ENCODE peak calls at places on chromosomes 4 and X, in four cellular contexts. B is upper lobe of right lung; D is lower lobe of right lung; L is CD8-positive, alpha-beta memory T cell. X is an unnamed sample.

GRCh38 chrX:68440438-68440837 is 7.1 kb upstream of the OPHN1 start:
- DNase-seq in B (no peak), D (no peak), L (no peak), X (no peak)

GRCh38 chrX:49930046-49930445 is 7.7 kb downstream of the CLCN5 start:
- DNase-seq in B (no peak), D (no peak), L (no peak), X (no peak)

GRCh38 chr4:105588252-105588651 is 35.8 kb downstream of the ARHGEF38 start:
- DNase-seq in B (no peak), D (no peak), L (no peak), X (no peak)

GRCh38 chrX:39439910-39440733 is 638.9 kb downstream of the MID1IP1 start:
- DNase-seq in B (no peak), D (no peak), L (peak; percentile 5), X (no peak)

GRCh38 chrX:123357941-123358340 is 173.9 kb downstream of the GRIA3 start:
- DNase-seq in B (no peak), D (no peak), L (no peak), X (no peak)

GRCh38 chr4:169315530-169316306 is 45.0 kb upstream of the SH3RF1 start:
- DNase-seq in B (no peak), D (no peak), L (no peak), X (no peak)

GRCh38 chr4:122229857-122230256 is 77.7 kb downstream of the BLTP1 start:
- DNase-seq in B (no peak), D (no peak), L (no peak), X (no peak)

GRCh38 chrX:129701624-129702069 is 37.1 kb upstream of the XPNPEP2 start:
- DNase-seq in B (peak; percentile 61), D (no peak), L (no peak), X (no peak)

GRCh38 chr4:111781611-111782010 is 363.6 kb upstream of the FAM241A start:
- DNase-seq in B (no peak), D (no peak), L (no peak), X (no peak)

GRCh38 chrX:110143454-110144210 is 140.7 kb downstream of the TMEM164 start:
- DNase-seq in B (no peak), D (no peak), L (no peak), X (no peak)

GRCh38 chr4:147163311-147163710 is 217.6 kb upstream of the TTC29 start:
- DNase-seq in B (no peak), D (no peak), L (no peak), X (no peak)

GRCh38 chrX:138710866-138711331 is 618 bp downstream of the FGF13 start:
- DNase-seq in B (peak; percentile 46), D (peak; percentile 16), L (no peak), X (peak; percentile 75)

GRCh38 chr4:117068120-117068519 is 17.3 kb downstream of the TRAM1L1 start:
- DNase-seq in B (no peak), D (no peak), L (no peak), X (no peak)

GRCh38 chr4:8586671-8587468 is 5.7 kb upstream of the CPZ start:
- DNase-seq in B (peak; percentile 49), D (peak; percentile 37), L (no peak), X (peak; percentile 61)

GRCh38 chr4:67885727-67886126 is 1.9 kb upstream of the TMPRSS11D start:
- DNase-seq in B (no peak), D (no peak), L (no peak), X (no peak)

GRCh38 chrX:87873988-87874500 is 356.4 kb downstream of the KLHL4 start:
- DNase-seq in B (no peak), D (no peak), L (no peak), X (no peak)

GRCh38 chrX:16771483-16772398 is 14.5 kb upstream of the TXLNG start:
- DNase-seq in B (no peak), D (no peak), L (no peak), X (no peak)

GRCh38 chr4:164926301-164926700 is 49.3 kb downstream of the APELA start:
- DNase-seq in B (no peak), D (no peak), L (no peak), X (no peak)

GRCh38 chrX:42472727-42473126 is 305.2 kb downstream of the PPP1R2C start:
- DNase-seq in B (no peak), D (no peak), L (no peak), X (no peak)

GRCh38 chr4:150256841-150257273 is 178.6 kb downstream of the DCLK2 start:
- DNase-seq in B (no peak), D (no peak), L (no peak), X (no peak)

GRCh38 chr4:128355301-128355700 is 67.7 kb upstream of the PGRMC2 start:
- DNase-seq in B (no peak), D (no peak), L (no peak), X (no peak)

GRCh38 chr4:92714640-92715039 is 410.9 kb downstream of the GRID2 start:
- DNase-seq in B (no peak), D (no peak), L (no peak), X (no peak)

GRCh38 chr4:6250235-6250983 is 19.2 kb upstream of the WFS1 start:
- DNase-seq in B (no peak), D (no peak), L (peak; percentile 55), X (peak; percentile 51)

GRCh38 chrX:9871871-9872270 is 85.6 kb downstream of the SHROOM2 start:
- DNase-seq in B (no peak), D (no peak), L (no peak), X (no peak)

GRCh38 chr4:76548704-76549103 is 113.7 kb downstream of the SHROOM3 start:
- DNase-seq in B (no peak), D (no peak), L (no peak), X (no peak)

GRCh38 chr4:36316544-36317082 is 35.2 kb downstream of the DTHD1 start:
- DNase-seq in B (no peak), D (no peak), L (no peak), X (no peak)

GRCh38 chr4:40347472-40347871 is 12.3 kb downstream of the CHRNA9 start:
- DNase-seq in B (no peak), D (no peak), L (no peak), X (no peak)

GRCh38 chr4:72974694-72975487 is 94.6 kb downstream of the COX18 start:
- DNase-seq in B (no peak), D (no peak), L (no peak), X (no peak)

GRCh38 chrX:115372026-115372610 is 82.6 kb downstream of the LUZP4 start:
- DNase-seq in B (no peak), D (no peak), L (no peak), X (no peak)

GRCh38 chr4:78512357-78512920 is 39.1 kb upstream of the ANXA3 start:
- DNase-seq in B (peak; percentile 63), D (peak; percentile 51), L (no peak), X (no peak)

GRCh38 chr4:78781086-78781630 is 5.0 kb downstream of the BMP2K start:
- DNase-seq in B (no peak), D (no peak), L (no peak), X (no peak)

GRCh38 chr4:87032884-87033533 is 98.2 kb downstream of the AFF1 start:
- DNase-seq in B (no peak), D (no peak), L (no peak), X (no peak)

DNA sequence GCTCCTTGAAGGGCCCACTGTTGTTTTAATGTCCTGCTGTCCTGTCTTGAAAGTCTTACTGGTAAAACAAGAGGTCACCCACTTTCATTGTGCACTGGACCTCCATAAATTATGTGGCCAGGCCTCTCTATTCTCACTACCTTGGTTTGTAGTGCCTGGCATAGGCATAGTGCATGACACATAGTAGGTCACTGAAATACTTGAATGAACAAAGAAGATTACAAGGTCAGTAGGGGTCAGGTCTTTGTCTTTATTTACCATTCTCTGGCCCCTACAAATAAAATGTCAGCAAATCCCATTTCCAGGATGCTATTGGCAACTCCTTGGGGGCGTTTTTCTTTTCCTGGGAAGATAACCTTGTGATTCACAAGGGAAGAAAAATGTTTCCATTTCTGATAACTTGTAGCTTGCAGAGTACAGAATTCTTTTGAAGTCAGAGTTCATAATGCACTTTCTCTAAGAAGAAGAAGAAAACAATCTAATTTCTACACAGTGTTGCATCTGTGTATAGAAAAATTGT is 1.4 kb downstream of the PGM2 start:
- DNase-seq in B (no peak), D (no peak), L (no peak), X (no peak)
- H3K4me1 ChIP-seq in B (peaks cover 8% of the 10 kb centered on the region), D (peaks cover 29% of the 10 kb centered on the region), L (peaks cover 17% of the 10 kb centered on the region), X (peaks cover 41% of the 10 kb centered on the region)

GRCh38 chr4:126799471-126799870 is 833.3 kb upstream of the INTU start:
- DNase-seq in B (no peak), D (no peak), L (no peak), X (no peak)

GRCh38 chr4:126799971-126800722 is 832.6 kb upstream of the INTU start:
- DNase-seq in B (no peak), D (no peak), L (no peak), X (no peak)

GRCh38 chr4:126798214-126798613 is 834.5 kb upstream of the INTU start:
- DNase-seq in B (no peak), D (no peak), L (no peak), X (no peak)

DNA sequence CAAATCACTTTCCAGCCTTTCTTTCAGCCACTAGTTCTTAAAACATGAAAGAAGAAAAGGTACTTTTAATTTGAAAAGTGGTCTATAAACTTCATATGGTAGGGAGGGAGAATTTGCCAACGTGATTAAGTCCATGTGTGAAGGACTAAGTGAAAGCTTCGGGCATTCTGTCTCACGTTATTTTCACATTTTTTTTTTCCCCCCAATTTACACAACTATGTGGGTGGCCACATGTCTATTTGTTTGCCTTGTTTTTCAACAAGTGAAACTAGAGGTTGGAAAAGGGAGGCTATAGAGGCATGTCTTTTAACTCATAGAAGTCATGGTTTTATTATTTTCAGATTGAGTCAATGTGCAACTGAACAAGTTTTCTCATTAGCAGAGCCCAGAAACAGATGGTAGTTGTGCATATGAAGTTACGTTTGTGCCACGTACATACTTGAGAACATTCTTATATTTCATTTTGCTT is 832.0 kb upstream of the INTU start:
- DNase-seq in B (no peak), D (no peak), L (no peak), X (no peak)
- H3K4me1 ChIP-seq in B (no peaks in the 10 kb centered on the region), D (no peaks in the 10 kb centered on the region), L (no peaks in the 10 kb centered on the region), X (no peaks in the 10 kb centered on the region)

GRCh38 chr4:184448828-184449227 is 25.5 kb downstream of the IRF2 start:
- DNase-seq in B (no peak), D (peak; percentile 51), L (no peak), X (no peak)

GRCh38 chr4:184444953-184445309 is 29.4 kb downstream of the IRF2 start:
- DNase-seq in B (no peak), D (peak; percentile 59), L (peak; percentile 35), X (peak; percentile 88)

GRCh38 chr4:184447664-184448063 is 26.7 kb downstream of the IRF2 start:
- DNase-seq in B (no peak), D (no peak), L (no peak), X (no peak)

GRCh38 chr4:184444215-184444952 is 30.0 kb downstream of the IRF2 start:
- DNase-seq in B (no peak), D (no peak), L (no peak), X (no peak)

DNA sequence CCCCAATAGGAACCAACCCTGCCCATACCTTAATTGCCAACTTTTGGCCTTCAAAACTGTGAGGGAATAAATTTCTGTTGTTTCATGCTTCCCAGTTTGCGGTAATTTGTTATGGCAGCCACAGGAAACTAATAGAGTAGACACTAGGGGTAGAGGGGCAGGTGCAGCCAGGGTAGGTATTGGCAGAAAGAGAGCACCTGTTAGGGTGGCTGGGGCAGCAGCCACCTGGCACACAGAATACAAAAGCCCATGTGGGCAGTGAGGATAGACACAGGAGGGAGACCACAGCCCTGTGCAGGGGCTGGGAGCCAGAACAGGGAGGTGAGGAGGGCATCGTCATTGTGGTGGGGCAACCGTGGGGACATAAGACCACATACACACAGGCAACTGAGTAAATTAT is 28.2 kb downstream of the IRF2 start:
- DNase-seq in B (no peak), D (no peak), L (no peak), X (no peak)
- H3K4me1 ChIP-seq in B (peaks cover 73% of the 10 kb centered on the region), D (peaks cover 92% of the 10 kb centered on the region), L (peaks cover 82% of the 10 kb centered on the region), X (peaks cover 99% of the 10 kb centered on the region)

GRCh38 chr4:37876156-37876555 is 14.7 kb upstream of the TBC1D1 start:
- DNase-seq in B (no peak), D (no peak), L (no peak), X (no peak)
- H3K4me1 ChIP-seq in B (peaks cover 11% of the 10 kb centered on the region), D (peaks cover 11% of the 10 kb centered on the region), L (peaks cover 5% of the 10 kb centered on the region), X (peaks cover 23% of the 10 kb centered on the region)

X was measured in spleen.